ENCODE peak calls at places on chromosomes 2 and 18, in four cellular contexts. R, H, L and K are unnamed samples.

GRCh38 chr18:22490429-22490846 is 72.7 kb upstream of the CTAGE1 start:
- DNase-seq in R (no peak), H (peak), L (no peak), K (no peak)

GRCh38 chr2:237980751-237981150 is 13.9 kb downstream of the UBE2F start:
- DNase-seq in R (no peak), H (no peak), L (no peak), K (no peak)

GRCh38 chr2:72092099-72092498 is 55.6 kb downstream of the CYP26B1 start:
- DNase-seq in R (no peak), H (no peak), L (no peak), K (no peak)

GRCh38 chr2:157627594-157628281 is 926 bp downstream of the ACVR1C start:
- DNase-seq in R (peak), H (no peak), L (no peak), K (peak)

GRCh38 chr2:150866431-150866830 is 379.0 kb upstream of the RND3 start:
- DNase-seq in R (no peak), H (no peak), L (no peak), K (no peak)

GRCh38 chr2:110869472-110870446 is 137.4 kb downstream of the ACOXL start:
- DNase-seq in R (no peak), H (no peak), L (no peak), K (no peak)

GRCh38 chr2:1319393-1319792 is 93.9 kb upstream of the TPO start:
- DNase-seq in R (no peak), H (no peak), L (no peak), K (no peak)

GRCh38 chr2:25822190-25823117 is 55.8 kb downstream of the ASXL2 start:
- DNase-seq in R (no peak), H (peak), L (peak), K (no peak)

GRCh38 chr2:169361706-169362345 is 508 bp downstream of the LRP2 start:
- DNase-seq in R (peak), H (no peak), L (no peak), K (peak)

GRCh38 chr2:235191486-235191885 is 239.7 kb downstream of the SH3BP4 start:
- DNase-seq in R (no peak), H (no peak), L (no peak), K (no peak)

GRCh38 chr2:12005886-12006681 is 259.7 kb downstream of the LPIN1 start:
- DNase-seq in R (no peak), H (no peak), L (peak), K (no peak)

GRCh38 chr2:63663013-63663864 is 74.5 kb downstream of the MDH1 start:
- DNase-seq in R (no peak), H (peak), L (no peak), K (no peak)

GRCh38 chr18:79781331-79781941 is 16.3 kb upstream of the KCNG2 start:
- DNase-seq in R (no peak), H (no peak), L (no peak), K (no peak)

GRCh38 chr18:8610442-8610801 is 1.2 kb downstream of the RAB12 start:
- DNase-seq in R (no peak), H (peak), L (no peak), K (no peak)

GRCh38 chr2:141055526-141055925 is 1075.3 kb downstream of the LRP1B start:
- DNase-seq in R (no peak), H (no peak), L (no peak), K (no peak)

GRCh38 chr2:202104286-202104870 is 31.3 kb downstream of the KIAA2012 start:
- DNase-seq in R (peak), H (peak), L (no peak), K (no peak)

GRCh38 chr2:187567126-187567525 is 12.9 kb upstream of the TFPI start:
- DNase-seq in R (no peak), H (no peak), L (no peak), K (no peak)

GRCh38 chr2:36762764-36763490 is 66.4 kb downstream of the VIT start:
- DNase-seq in R (no peak), H (no peak), L (no peak), K (no peak)

GRCh38 chr2:8234253-8234652 is 447.6 kb upstream of the ID2 start:
- DNase-seq in R (no peak), H (peak), L (no peak), K (no peak)

GRCh38 chr2:42575458-42576064 is 7.1 kb downstream of the MTA3 start:
- DNase-seq in R (no peak), H (no peak), L (no peak), K (no peak)

GRCh38 chr2:145058457-145058856 is 538.5 kb upstream of the ZEB2 start:
- DNase-seq in R (no peak), H (no peak), L (no peak), K (no peak)

GRCh38 chr2:14633451-14634211 is 1.1 kb downstream of the LRATD1 start:
- DNase-seq in R (peak), H (no peak), L (no peak), K (no peak)

GRCh38 chr2:60872510-60872928 is 8.9 kb upstream of the REL start:
- DNase-seq in R (no peak), H (no peak), L (no peak), K (no peak)
- TF ChIP-seq CTCF in R (no peak), H (no peak), L (no peak), K (no peak)

DNA sequence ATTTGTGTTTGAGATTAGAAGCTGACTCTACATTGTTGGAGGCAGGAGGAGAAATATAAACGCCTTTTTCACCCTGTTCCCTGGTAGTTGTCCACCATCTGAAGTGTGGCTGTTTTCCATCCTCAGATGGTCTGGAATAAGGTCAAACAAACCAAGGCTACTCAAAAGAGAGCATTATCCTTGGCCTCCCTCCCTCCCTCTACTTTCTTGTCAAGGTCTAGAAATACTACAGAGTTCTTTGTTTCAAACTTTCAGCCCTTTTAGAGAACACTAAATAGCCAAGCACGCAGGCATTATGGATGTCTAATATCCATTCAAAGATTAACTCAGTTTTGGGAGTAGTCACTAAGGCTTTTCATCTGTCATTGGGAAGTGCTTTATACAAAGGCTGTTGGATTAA is 215.8 kb upstream of the ITGA4 start:
- DNase-seq in R (no peak), H (no peak), L (no peak), K (no peak)
- TF ChIP-seq CTCF in R (no peak), H (no peak), L (no peak), K (no peak)

DNA sequence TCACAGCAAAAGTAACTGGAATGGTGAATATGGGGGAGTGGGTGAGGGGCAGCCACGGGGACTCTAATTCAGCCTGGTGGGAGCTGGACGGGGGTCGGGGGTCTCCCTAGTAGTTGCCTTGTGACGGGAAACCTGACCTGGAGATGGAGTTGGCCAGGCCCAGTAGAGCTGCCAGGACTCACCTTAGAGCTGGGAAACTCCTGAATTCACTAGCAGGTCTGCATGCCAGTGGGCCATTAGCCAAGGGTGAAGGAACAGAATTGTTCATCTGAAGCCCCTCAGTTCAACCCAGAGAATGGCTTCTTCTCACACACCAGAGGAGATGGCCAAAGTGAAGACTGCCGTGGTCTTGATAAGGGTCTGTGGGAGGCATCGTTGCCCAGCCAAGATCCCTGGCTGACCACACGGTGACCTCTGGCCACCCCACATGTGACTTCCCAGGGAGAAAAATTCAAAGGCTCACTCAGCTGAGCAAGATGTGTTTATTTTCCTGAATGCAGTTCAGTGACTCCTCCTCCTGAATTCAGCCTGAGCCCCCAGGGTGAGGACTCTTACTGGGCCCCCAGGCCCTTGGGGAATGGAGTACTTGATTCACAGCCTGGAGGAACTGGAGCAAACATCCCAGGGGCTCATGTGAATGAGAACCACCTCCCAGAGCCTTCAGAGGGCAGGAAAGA is 25.1 kb downstream of the MOCOS start:
- DNase-seq in R (no peak), H (no peak), L (no peak), K (no peak)
- TF ChIP-seq CTCF in R (no peak), H (no peak), L (no peak), K (no peak)

GRCh38 chr18:54775686-54776085 is 52.6 kb upstream of the RAB27B start:
- DNase-seq in R (no peak), H (no peak), L (no peak), K (no peak)
- TF ChIP-seq CTCF in R (no peak), H (no peak), L (no peak), K (no peak)

GRCh38 chr2:217834744-217835513 is 167.9 kb downstream of the TNS1 start:
- DNase-seq in R (no peak), H (no peak), L (no peak), K (no peak)

GRCh38 chr2:217837530-217837929 is 165.3 kb downstream of the TNS1 start:
- DNase-seq in R (no peak), H (no peak), L (no peak), K (no peak)

GRCh38 chr2:217835931-217836881 is 166.6 kb downstream of the TNS1 start:
- DNase-seq in R (no peak), H (peak), L (peak), K (no peak)

GRCh38 chr2:217838409-217838831 is 164.4 kb downstream of the TNS1 start:
- DNase-seq in R (no peak), H (no peak), L (peak), K (no peak)

DNA sequence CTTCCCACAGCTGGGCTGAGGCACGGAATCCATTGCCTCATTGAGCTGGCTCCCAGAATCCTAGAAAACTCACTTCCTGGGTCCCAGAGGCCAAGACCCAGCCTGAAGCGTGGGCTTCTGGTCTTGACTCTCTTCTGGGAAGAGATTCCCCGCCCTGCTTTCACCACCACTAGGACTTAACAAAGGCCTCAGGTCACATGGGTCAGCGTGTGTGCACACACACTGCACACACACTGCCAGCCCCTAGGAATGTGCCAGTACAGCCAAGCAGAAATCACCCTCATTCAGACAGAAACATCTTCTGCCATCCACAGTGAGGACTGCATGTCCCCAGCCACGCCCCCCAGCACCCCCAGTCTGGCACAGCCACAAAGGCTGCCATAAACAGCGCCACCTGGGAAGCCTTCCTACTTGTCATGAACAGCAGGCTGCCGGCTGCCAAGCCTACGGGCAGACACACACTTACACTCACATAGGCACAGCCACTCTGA is 165.7 kb downstream of the TNS1 start:
- DNase-seq in R (peak), H (peak), L (peak), K (no peak)
- TF ChIP-seq CTCF in R (no peak), H (no peak), L (no peak), K (no peak)

GRCh38 chr18:31646332-31646822 is 38.0 kb downstream of the B4GALT6 start:
- DNase-seq in R (no peak), H (no peak), L (no peak), K (no peak)
- TF ChIP-seq CTCF in R (no peak), H (no peak), L (no peak), K (no peak)